ENCODE peak calls at places on chromosomes 11 and 22, in nine cellular contexts. K is Panc1, B is mesenchymal stem cell, T is sciatic nerve, Q is WERI-Rb-1, G is HFF-Myc, J is NCI-H1092 treated with DMSO at 0.1 percent for 48 hours, M is fibroblast of the conjunctiva, H is RWPE1. A is an unnamed sample.

GRCh38 chr22:38148252-38148651 is 33.4 kb downstream of the PLA2G6 start:
- DNase-seq in K (no peak), B (peak; percentile 69), T (peak; percentile 14), Q (no peak), G (peak; percentile 71), J (no peak), M (no peak), H (peak; percentile 22), A (no peak)

GRCh38 chr22:24805790-24806662 is at the start of gene SGSM1:
- DNase-seq in K (no peak), B (peak; percentile 71), T (peak; percentile 81), Q (peak; percentile 69), G (no peak), J (peak; percentile 70), M (no peak), H (peak; percentile 67), A (peak; percentile 80)

GRCh38 chr11:14125529-14125928 is 163.0 kb downstream of the SPON1 start:
- DNase-seq in K (no peak), B (no peak), T (no peak), Q (no peak), G (no peak), J (no peak), M (no peak), H (peak; percentile 42), A (no peak)

GRCh38 chr22:38298312-38299000 is 18.8 kb downstream of the CSNK1E start:
- DNase-seq in K (no peak), B (peak; percentile 62), T (no peak), Q (peak; percentile 45), G (no peak), J (no peak), M (peak; percentile 63), H (peak; percentile 94), A (no peak)

GRCh38 chr22:21054714-21055563 is 9.2 kb downstream of the LRRC74B start:
- DNase-seq in K (no peak), B (no peak), T (no peak), Q (no peak), G (no peak), J (no peak), M (no peak), H (no peak), A (no peak)

GRCh38 chr22:39343259-39344045 is 6.3 kb upstream of the SYNGR1 start:
- DNase-seq in K (peak; percentile 32), B (peak; percentile 66), T (peak; percentile 77), Q (peak; percentile 76), G (peak; percentile 41), J (peak; percentile 19), M (no peak), H (peak; percentile 41), A (peak; percentile 43)

GRCh38 chr22:39311592-39312400 is 7.6 kb downstream of the RPL3 start:
- DNase-seq in K (no peak), B (no peak), T (no peak), Q (no peak), G (no peak), J (no peak), M (no peak), H (no peak), A (no peak)

GRCh38 chr22:24498826-24499225 is 3.7 kb downstream of the UPB1 start:
- DNase-seq in K (no peak), B (no peak), T (no peak), Q (peak; percentile 88), G (no peak), J (no peak), M (no peak), H (no peak), A (no peak)

GRCh38 chr11:117874910-117875396 is 1.5 kb downstream of the FXYD6 start:
- DNase-seq in K (no peak), B (no peak), T (no peak), Q (no peak), G (no peak), J (no peak), M (no peak), H (no peak), A (no peak)

GRCh38 chr11:48031602-48032001 is 51.2 kb downstream of the PTPRJ start:
- DNase-seq in K (no peak), B (no peak), T (no peak), Q (no peak), G (no peak), J (no peak), M (no peak), H (no peak), A (no peak)

GRCh38 chr11:44623321-44623715 is 57.9 kb downstream of the CD82 start:
- DNase-seq in K (no peak), B (no peak), T (peak; percentile 42), Q (peak; percentile 4), G (no peak), J (no peak), M (no peak), H (no peak), A (no peak)

GRCh38 chr11:62794201-62794775 is 2.5 kb upstream of the TMEM223 start:
- DNase-seq in K (no peak), B (no peak), T (no peak), Q (no peak), G (no peak), J (no peak), M (no peak), H (no peak), A (no peak)

GRCh38 chr11:2036863-2037486 is 39.3 kb upstream of the H19 start:
- DNase-seq in K (no peak), B (no peak), T (no peak), Q (no peak), G (no peak), J (no peak), M (no peak), H (no peak), A (no peak)

GRCh38 chr22:24437820-24438328 is 10.5 kb downstream of the ADORA2A start:
- DNase-seq in K (peak; percentile 7), B (no peak), T (peak; percentile 42), Q (no peak), G (no peak), J (no peak), M (no peak), H (no peak), A (no peak)

GRCh38 chr11:119618208-119618909 is 110.6 kb downstream of the NECTIN1 start:
- DNase-seq in K (no peak), B (no peak), T (no peak), Q (no peak), G (no peak), J (no peak), M (no peak), H (no peak), A (no peak)

GRCh38 chr22:50014655-50015401 is 2.3 kb upstream of the IL17REL start:
- DNase-seq in K (no peak), B (no peak), T (no peak), Q (peak; percentile 6), G (no peak), J (no peak), M (no peak), H (no peak), A (no peak)

GRCh38 chr11:2521681-2522630 is 77.1 kb downstream of the KCNQ1 start:
- DNase-seq in K (no peak), B (no peak), T (peak; percentile 50), Q (peak; percentile 2), G (no peak), J (no peak), M (no peak), H (no peak), A (no peak)

GRCh38 chr22:28075260-28075981 is 156.4 kb upstream of the PITPNB start:
- DNase-seq in K (no peak), B (peak; percentile 82), T (no peak), Q (peak; percentile 11), G (peak; percentile 68), J (no peak), M (peak; percentile 61), H (peak; percentile 14), A (no peak)

GRCh38 chr11:86869966-86870570 is 69.7 kb downstream of the PRSS23 start:
- DNase-seq in K (peak; percentile 33), B (peak; percentile 67), T (peak; percentile 85), Q (peak; percentile 59), G (peak; percentile 48), J (peak; percentile 25), M (peak; percentile 46), H (peak; percentile 60), A (peak; percentile 30)

GRCh38 chr22:50299724-50300619 is 7.5 kb downstream of the PLXNB2 start:
- DNase-seq in K (no peak), B (no peak), T (no peak), Q (no peak), G (no peak), J (no peak), M (no peak), H (no peak), A (no peak)

GRCh38 chr22:35330258-35330861 is 30.7 kb downstream of the TOM1 start:
- DNase-seq in K (no peak), B (peak; percentile 94), T (peak; percentile 84), Q (no peak), G (peak; percentile 67), J (no peak), M (peak; percentile 44), H (peak; percentile 49), A (peak; percentile 35)

GRCh38 chr11:85236211-85236610 is 390.9 kb downstream of the DLG2 start:
- DNase-seq in K (no peak), B (no peak), T (no peak), Q (no peak), G (no peak), J (no peak), M (no peak), H (no peak), A (no peak)

GRCh38 chr11:18754308-18754707 is 28.3 kb upstream of the IGSF22 start:
- DNase-seq in K (no peak), B (peak; percentile 40), T (no peak), Q (no peak), G (no peak), J (no peak), M (no peak), H (no peak), A (no peak)

GRCh38 chr11:102143867-102144266 is 33.6 kb downstream of the YAP1 start:
- DNase-seq in K (no peak), B (no peak), T (no peak), Q (no peak), G (no peak), J (no peak), M (no peak), H (no peak), A (no peak)

GRCh38 chr22:49727191-49727880 is 100.3 kb downstream of the BRD1 start:
- DNase-seq in K (no peak), B (no peak), T (no peak), Q (no peak), G (no peak), J (no peak), M (no peak), H (no peak), A (no peak)

GRCh38 chr11:11988862-11989261 is 19.6 kb downstream of the DKK3 start:
- DNase-seq in K (no peak), B (no peak), T (no peak), Q (no peak), G (no peak), J (no peak), M (no peak), H (no peak), A (no peak)

GRCh38 chr11:119417726-119418540 is 5.0 kb downstream of the THY1 start:
- DNase-seq in K (no peak), B (peak; percentile 14), T (no peak), Q (no peak), G (peak; percentile 71), J (no peak), M (peak; percentile 73), H (peak; percentile 78), A (no peak)

GRCh38 chr11:26276798-26277424 is 55.0 kb upstream of the ANO3 start:
- DNase-seq in K (peak; percentile 65), B (peak; percentile 65), T (peak; percentile 59), Q (peak; percentile 48), G (peak; percentile 46), J (peak; percentile 11), M (peak; percentile 60), H (peak; percentile 39), A (no peak)

GRCh38 chr22:44775862-44776261 is 23.5 kb downstream of the ARHGAP8 start:
- DNase-seq in K (no peak), B (no peak), T (no peak), Q (no peak), G (no peak), J (no peak), M (no peak), H (no peak), A (no peak)

GRCh38 chr11:73239111-73239521 is 21.0 kb downstream of the P2RY2 start:
- DNase-seq in K (no peak), B (no peak), T (no peak), Q (no peak), G (no peak), J (no peak), M (no peak), H (no peak), A (no peak)

GRCh38 chr11:45087301-45087700 is 59.1 kb upstream of the PRDM11 start:
- DNase-seq in K (no peak), B (peak; percentile 90), T (no peak), Q (peak; percentile 28), G (no peak), J (peak; percentile 57), M (no peak), H (no peak), A (no peak)

A was measured in T-helper 1 cell.